ENCODE peak calls at places on chromosomes 3 and 15, in six cellular contexts. V, Q, M, U, T and O are unnamed samples.

GRCh38 chr3:57974796-57975388 is 33.3 kb upstream of the FLNB start:
- DNase-seq in V (no peak), Q (no peak), M (peak; percentile 60), U (no peak), T (no peak), O (peak; percentile 42)

GRCh38 chr3:100875239-100875638 is 118.0 kb downstream of the ABI3BP start:
- DNase-seq in V (no peak), Q (no peak), M (peak; percentile 42), U (no peak), T (no peak), O (peak; percentile 18)

GRCh38 chr3:9700536-9700935 is 3.1 kb upstream of the CPNE9 start:
- DNase-seq in V (no peak), Q (no peak), M (no peak), U (no peak), T (no peak), O (no peak)

GRCh38 chr3:62874398-62875102 is 666 bp downstream of the CADPS start:
- DNase-seq in V (no peak), Q (no peak), M (no peak), U (no peak), T (peak; percentile 61), O (no peak)

GRCh38 chr3:69142090-69142489 is 19.7 kb upstream of the LMOD3 start:
- DNase-seq in V (no peak), Q (no peak), M (no peak), U (no peak), T (no peak), O (no peak)

GRCh38 chr15:68682906-68683490 is 104.2 kb downstream of the CORO2B start:
- DNase-seq in V (no peak), Q (no peak), M (no peak), U (no peak), T (no peak), O (no peak)

GRCh38 chr15:45522179-45522930 is at the start of gene SLC30A4:
- DNase-seq in V (peak; percentile 66), Q (peak; percentile 44), M (peak; percentile 78), U (peak; percentile 46), T (no peak), O (peak; percentile 25)

GRCh38 chr3:131388400-131388799 is 6.8 kb downstream of the NUDT16 start:
- DNase-seq in V (no peak), Q (no peak), M (no peak), U (no peak), T (no peak), O (no peak)

GRCh38 chr15:72685301-72685924 is 569 bp downstream of the HIGD2B start:
- DNase-seq in V (no peak), Q (no peak), M (peak; percentile 21), U (no peak), T (no peak), O (no peak)

GRCh38 chr3:89107461-89108035 is at the start of gene EPHA3:
- DNase-seq in V (peak; percentile 15), Q (no peak), M (peak; percentile 30), U (peak; percentile 69), T (no peak), O (no peak)

GRCh38 chr3:138078901-138079344 is 36.5 kb downstream of the DZIP1L start:
- DNase-seq in V (no peak), Q (no peak), M (no peak), U (no peak), T (no peak), O (no peak)

GRCh38 chr15:86236721-86237121 is 157.1 kb downstream of the AGBL1 start:
- DNase-seq in V (no peak), Q (no peak), M (no peak), U (no peak), T (no peak), O (no peak)

GRCh38 chr3:9715127-9715526 is 11.5 kb downstream of the CPNE9 start:
- DNase-seq in V (no peak), Q (no peak), M (no peak), U (no peak), T (no peak), O (peak; percentile 20)

GRCh38 chr3:9147215-9147895 is 102.1 kb downstream of the SRGAP3 start:
- DNase-seq in V (peak; percentile 51), Q (no peak), M (peak; percentile 34), U (no peak), T (no peak), O (no peak)

GRCh38 chr3:134904796-134905646 is 110.0 kb downstream of the EPHB1 start:
- DNase-seq in V (no peak), Q (no peak), M (no peak), U (no peak), T (no peak), O (no peak)

GRCh38 chr3:37093481-37093880 is 80.9 kb downstream of the LRRFIP2 start:
- DNase-seq in V (no peak), Q (no peak), M (no peak), U (no peak), T (no peak), O (no peak)

GRCh38 chr3:22117751-22118346 is 366.8 kb upstream of the ZNF385D start:
- DNase-seq in V (peak; percentile 69), Q (no peak), M (peak; percentile 29), U (no peak), T (no peak), O (peak; percentile 28)

GRCh38 chr3:197458179-197458707 is 97.5 kb downstream of the BDH1 start:
- DNase-seq in V (no peak), Q (no peak), M (peak; percentile 80), U (no peak), T (no peak), O (peak; percentile 66)

GRCh38 chr3:46312996-46313395 is 40.9 kb upstream of the CCR2 start:
- DNase-seq in V (no peak), Q (no peak), M (peak; percentile 29), U (no peak), T (no peak), O (no peak)

GRCh38 chr3:144162042-144162441 is 190.4 kb downstream of the DIPK2A start:
- DNase-seq in V (no peak), Q (no peak), M (no peak), U (no peak), T (no peak), O (no peak)

GRCh38 chr3:53842436-53843194 is 3.6 kb downstream of the CHDH start:
- DNase-seq in V (peak; percentile 92), Q (no peak), M (peak; percentile 89), U (peak; percentile 56), T (no peak), O (peak; percentile 88)

GRCh38 chr3:176375519-176375918 is 821.8 kb downstream of the TBL1XR1 start:
- DNase-seq in V (no peak), Q (no peak), M (no peak), U (no peak), T (no peak), O (no peak)

GRCh38 chr15:91186892-91187644 is 87.0 kb downstream of the SV2B start:
- DNase-seq in V (peak; percentile 73), Q (no peak), M (no peak), U (no peak), T (peak; percentile 37), O (peak; percentile 59)

GRCh38 chr15:73594109-73594508 is 39.1 kb downstream of the NPTN start:
- DNase-seq in V (no peak), Q (no peak), M (no peak), U (no peak), T (no peak), O (no peak)

GRCh38 chr3:134336587-134336986 is 37.7 kb downstream of the AMOTL2 start:
- DNase-seq in V (no peak), Q (no peak), M (no peak), U (no peak), T (no peak), O (no peak)

GRCh38 chr15:40511093-40511471 is 40.3 kb downstream of the CHST14 start:
- DNase-seq in V (peak; percentile 21), Q (no peak), M (peak; percentile 23), U (no peak), T (no peak), O (no peak)

GRCh38 chr15:98684441-98684840 is 36.1 kb downstream of the IGF1R start:
- DNase-seq in V (no peak), Q (no peak), M (no peak), U (no peak), T (no peak), O (no peak)

GRCh38 chr3:122697952-122698625 is 17.4 kb downstream of the PARP14 start:
- DNase-seq in V (no peak), Q (no peak), M (no peak), U (no peak), T (no peak), O (no peak)

GRCh38 chr3:128050597-128050996 is 1.6 kb upstream of the SEC61A1 start:
- DNase-seq in V (no peak), Q (no peak), M (no peak), U (no peak), T (no peak), O (no peak)

GRCh38 chr3:53159415-53160135 is 1.4 kb upstream of the PRKCD start:
- DNase-seq in V (no peak), Q (no peak), M (peak; percentile 99), U (no peak), T (no peak), O (peak; percentile 65)